ENCODE peak calls at places on chromosome 18, in nine cellular contexts. R is A673, O is GM12865, A is tibial artery, C is neural progenitor cell, B is AG04450, G is choroid plexus epithelial cell, H is stomach, T is heart left ventricle. U is an unnamed sample.

GRCh38 chr18:79625195-79625923 is 54.2 kb upstream of the CTDP1 start:
- DNase-seq in B (no peak), T (no peak), O (peak), H (no peak), C (no peak), G (peak), R (no peak), A (peak), U (peak)

GRCh38 chr18:58603365-58604067 is 25.4 kb downstream of the ALPK2 start:
- DNase-seq in T (no peak), O (no peak), C (no peak), R (peak), H (no peak), A (no peak), G (peak), B (no peak), U (no peak)

GRCh38 chr18:48563027-48563426 is 24.2 kb downstream of the CTIF start:
- DNase-seq in A (no peak), T (no peak), C (no peak), O (no peak), B (peak), H (no peak), G (peak), R (peak), U (peak)

GRCh38 chr18:72692086-72692485 is 147.9 kb upstream of the CBLN2 start:
- DNase-seq in B (no peak), H (no peak), O (no peak), A (no peak), G (no peak), R (peak), T (no peak), C (peak), U (peak)

GRCh38 chr18:50793641-50794565 is 25.9 kb downstream of the MRO start:
- DNase-seq in R (no peak), T (no peak), G (no peak), H (no peak), B (no peak), O (no peak), C (no peak), A (no peak), U (no peak)

GRCh38 chr18:58379443-58379842 is 249.4 kb downstream of the ALPK2 start:
- DNase-seq in O (no peak), C (no peak), G (no peak), H (no peak), A (no peak), B (no peak), R (no peak), T (no peak), U (no peak)

GRCh38 chr18:69282371-69282770 is 118.3 kb upstream of the DOK6 start:
- DNase-seq in T (no peak), G (no peak), O (no peak), B (no peak), C (peak), H (no peak), R (no peak), A (no peak), U (no peak)

GRCh38 chr18:35186491-35187034 is 54.3 kb upstream of the ZNF397 start:
- DNase-seq in C (no peak), O (no peak), G (no peak), T (no peak), H (no peak), B (no peak), R (peak), A (no peak), U (no peak)

GRCh38 chr18:24585996-24586566 is 125.6 kb downstream of the HRH4 start:
- DNase-seq in T (no peak), R (no peak), G (no peak), B (no peak), O (no peak), C (no peak), H (no peak), A (no peak), U (no peak)

GRCh38 chr18:4455113-4455811 is at the start of gene DLGAP1:
- DNase-seq in O (peak), R (peak), A (peak), C (peak), B (no peak), G (peak), H (peak), T (peak), U (peak)

GRCh38 chr18:75350857-75351256 is 76.6 kb downstream of the SMIM21 start:
- DNase-seq in A (no peak), R (no peak), G (no peak), C (no peak), T (no peak), O (no peak), H (no peak), B (no peak), U (no peak)
- H3K4me3 ChIP-seq in A (no peak), R (no peak), G (no peak), C (no peak), T (no peak), O (no peak), H (no peak), B (no peak), U (no peak)

GRCh38 chr18:23257153-23257552 is 121.9 kb downstream of the CABLES1 start:
- DNase-seq in C (no peak), O (no peak), B (no peak), R (no peak), G (no peak), H (no peak), T (no peak), A (no peak), U (no peak)

GRCh38 chr18:23249348-23249747 is 114.1 kb downstream of the CABLES1 start:
- DNase-seq in R (no peak), C (no peak), T (no peak), B (no peak), A (no peak), G (no peak), H (no peak), O (no peak), U (peak)

GRCh38 chr18:23250893-23251656 is 115.8 kb downstream of the CABLES1 start:
- DNase-seq in C (no peak), H (no peak), B (no peak), A (peak), R (no peak), T (peak), O (no peak), G (no peak), U (peak)

GRCh38 chr18:23257686-23258565 is 122.6 kb downstream of the CABLES1 start:
- DNase-seq in C (no peak), H (no peak), R (no peak), T (no peak), G (peak), A (peak), B (no peak), O (no peak), U (peak)

GRCh38 chr18:23253630-23254029 is 118.3 kb downstream of the CABLES1 start:
- DNase-seq in R (no peak), A (no peak), T (no peak), C (no peak), B (no peak), G (no peak), H (no peak), O (no peak), U (no peak)
- TF ChIP-seq CTCF in R (no peak), A (no peak), T (no peak), C (no peak), B (no peak), G (no peak), H (no peak), O (no peak), U (no peak)

DNA sequence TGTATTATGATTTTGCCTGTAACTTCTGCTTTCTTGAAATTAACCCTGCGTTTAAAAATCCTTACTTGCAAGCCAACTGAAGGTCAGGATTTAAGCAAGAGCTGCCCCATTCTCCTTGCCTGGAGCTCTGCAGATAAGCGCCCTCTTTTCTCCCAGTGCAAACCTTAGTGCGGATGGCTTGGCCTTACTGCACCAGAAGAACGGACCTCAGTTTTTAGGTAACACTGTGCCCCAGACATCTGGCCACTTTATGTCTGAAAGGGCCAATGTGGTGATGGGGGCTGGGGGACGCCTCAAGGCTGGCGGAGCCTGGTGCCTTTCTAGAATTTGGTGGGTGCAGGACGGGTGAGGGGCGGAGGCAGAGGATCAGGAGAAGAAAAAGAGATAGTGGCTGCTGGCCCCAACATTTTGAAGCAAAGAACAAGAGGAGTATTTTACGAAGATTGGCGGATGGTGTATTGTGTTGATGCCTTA is 718 bp upstream of the TNFRSF11A start:
- DNase-seq in A (no peak), T (peak), R (no peak), B (no peak), O (no peak), C (peak), H (no peak), G (no peak), U (no peak)
- H3K4me3 ChIP-seq in A (peak), T (peak), R (no peak), B (no peak), O (no peak), C (peak), H (peak), G (no peak), U (no peak)

GRCh38 chr18:77054606-77055428 is 77.8 kb downstream of the MBP start:
- DNase-seq in C (peak), R (peak), T (peak), O (peak), G (peak), H (peak), A (peak), B (peak), U (peak)
- TF ChIP-seq CTCF in C (peak), R (peak), T (peak), O (peak), G (peak), H (peak), A (peak), B (peak), U (peak)

GRCh38 chr18:9992988-9993845 is 79.4 kb downstream of the VAPA start:
- DNase-seq in H (no peak), A (no peak), G (no peak), C (no peak), O (no peak), R (no peak), B (no peak), T (no peak), U (no peak)

GRCh38 chr18:9996104-9996503 is 82.3 kb downstream of the VAPA start:
- DNase-seq in G (no peak), C (no peak), H (no peak), T (no peak), O (no peak), A (no peak), R (no peak), B (no peak), U (no peak)

GRCh38 chr18:9994701-9995100 is 80.9 kb downstream of the VAPA start:
- DNase-seq in R (no peak), A (no peak), G (no peak), H (no peak), B (no peak), T (no peak), O (no peak), C (no peak), U (no peak)

GRCh38 chr18:9992300-9992987 is 78.6 kb downstream of the VAPA start:
- DNase-seq in T (no peak), O (no peak), C (no peak), A (no peak), G (no peak), H (no peak), B (no peak), R (no peak), U (no peak)

GRCh38 chr18:9993846-9994660 is 80.2 kb downstream of the VAPA start:
- DNase-seq in O (no peak), T (no peak), G (no peak), R (no peak), H (no peak), A (no peak), C (no peak), B (no peak), U (no peak)
- H3K4me3 ChIP-seq in O (no peak), T (no peak), G (no peak), R (no peak), H (no peak), A (no peak), C (no peak), B (no peak), U (no peak)

GRCh38 chr18:36492604-36493329 is 195.3 kb downstream of the FHOD3 start:
- DNase-seq in R (no peak), B (no peak), A (no peak), H (no peak), G (no peak), T (no peak), O (no peak), C (no peak), U (peak)
- TF ChIP-seq CTCF in R (no peak), B (no peak), A (no peak), H (no peak), G (no peak), T (no peak), O (no peak), C (no peak), U (no peak)